ENCODE peak calls at places on chromosome 12, in four cellular contexts. B is brain microvascular endothelial cell, E is pancreas, W is AG09309. A is an unnamed sample.

GRCh38 chr12:124481257-124481750 is 86.1 kb downstream of the NCOR2 start:
- DNase-seq in W (no peak), E (no peak), B (no peak), A (no peak)

GRCh38 chr12:66668311-66668710 is 10.6 kb downstream of the GRIP1 start:
- DNase-seq in B (no peak), W (no peak), E (peak), A (peak)

GRCh38 chr12:116201908-116202307 is 75.6 kb downstream of the MED13L start:
- DNase-seq in E (no peak), W (no peak), B (peak), A (no peak)

GRCh38 chr12:112752298-112752697 is 39.2 kb upstream of the RPH3A start:
- DNase-seq in B (no peak), W (no peak), E (no peak), A (no peak)

GRCh38 chr12:88299567-88300101 is 157.5 kb downstream of the TMTC3 start:
- DNase-seq in W (peak), B (peak), E (no peak), A (peak)

GRCh38 chr12:32595251-32595650 is 83.8 kb upstream of the DNM1L start:
- DNase-seq in W (peak), E (no peak), B (peak), A (peak)

GRCh38 chr12:20778969-20779368 is 31.5 kb upstream of the SLCO1B3 start:
- DNase-seq in B (no peak), W (no peak), E (no peak), A (no peak)

GRCh38 chr12:34406996-34407300 is 384.7 kb downstream of the ALG10 start:
- DNase-seq in E (no peak), B (no peak), W (no peak), A (no peak)

GRCh38 chr12:26878661-26879119 is 45.7 kb upstream of the ITPR2 start:
- DNase-seq in W (no peak), B (no peak), E (peak), A (peak)

GRCh38 chr12:2358986-2359658 is 306.3 kb downstream of the CACNA1C start:
- DNase-seq in E (no peak), B (no peak), W (no peak), A (no peak)

GRCh38 chr12:12976366-12976765 is 23.7 kb downstream of the HEBP1 start:
- DNase-seq in B (peak), W (peak), E (no peak), A (peak)

GRCh38 chr12:127401005-127401404 is 866.0 kb upstream of the TMEM132C start:
- DNase-seq in E (no peak), B (peak), W (no peak), A (no peak)

GRCh38 chr12:62760779-62761178 is 174.2 kb downstream of the PPM1H start:
- DNase-seq in B (peak), E (no peak), W (no peak), A (no peak)

GRCh38 chr12:104415308-104415980 is 41.3 kb upstream of the CHST11 start:
- DNase-seq in B (no peak), W (no peak), E (no peak), A (no peak)

GRCh38 chr12:53190108-53190729 is 9.5 kb upstream of the CSAD start:
- DNase-seq in B (peak), W (no peak), E (no peak), A (peak)

GRCh38 chr12:123949118-123949774 is 23.4 kb downstream of the CCDC92 start:
- DNase-seq in E (no peak), B (no peak), W (no peak), A (no peak)

GRCh38 chr12:64560395-64561301 is 49.6 kb upstream of the RASSF3 start:
- DNase-seq in B (peak), W (peak), E (no peak), A (peak)

GRCh38 chr12:57756406-57757341 is 1.8 kb downstream of the MARCHF9 start:
- DNase-seq in E (no peak), W (no peak), B (no peak), A (no peak)
- H3K4me3 ChIP-seq in E (no peak), W (no peak), B (no peak), A (no peak)

GRCh38 chr12:52020539-52021336 is 14.0 kb downstream of the TAMALIN start:
- DNase-seq in E (peak), B (peak), W (no peak), A (peak)
- H3K4me3 ChIP-seq in E (no peak), B (no peak), W (no peak), A (no peak)

GRCh38 chr12:6383572-6384498 is at the start of gene LTBR:
- DNase-seq in E (peak), W (peak), B (peak), A (peak)
- H3K4me3 ChIP-seq in E (peak), W (peak), B (peak), A (peak)

DNA sequence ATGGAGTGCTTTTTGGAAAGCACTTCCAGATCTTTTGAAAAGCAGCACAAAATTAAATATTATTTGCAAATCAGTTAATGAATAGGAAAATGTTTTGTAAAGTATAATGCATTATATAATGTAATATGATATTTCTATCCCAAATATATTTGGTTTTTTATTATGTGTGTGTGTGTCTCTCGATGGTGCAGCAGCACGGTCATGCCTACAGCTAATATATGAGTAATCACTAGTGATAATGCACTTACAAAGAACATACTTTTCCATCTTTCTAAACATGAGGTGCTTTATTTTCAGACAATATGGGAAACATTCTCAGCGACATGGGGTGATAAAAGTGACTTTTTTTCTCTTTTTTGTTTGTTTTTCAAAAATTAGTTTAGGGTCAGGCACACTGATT is 1.3 kb upstream of the EEA1 start:
- DNase-seq in B (no peak), W (no peak), E (no peak), A (no peak)
- H3K4me3 ChIP-seq in B (no peak), W (no peak), E (peak), A (peak)

A was measured in MG63.